ENCODE peak calls at places on chromosome 13, in five cellular contexts. Y, P, Q, D and Z are unnamed samples.

GRCh38 chr13:31896427-31896826 is 135.1 kb upstream of the FRY start:
- DNase-seq in Y (no peak), P (no peak), Q (peak), D (no peak), Z (no peak)

GRCh38 chr13:109743706-109744453 is 42.5 kb downstream of the IRS2 start:
- DNase-seq in P (no peak), Y (peak), D (no peak), Q (peak), Z (no peak)

GRCh38 chr13:36148436-36148835 is 17.3 kb upstream of the DCLK1 start:
- DNase-seq in D (no peak), Q (no peak), Y (no peak), P (no peak), Z (no peak)

GRCh38 chr13:105272660-105273631 is 1262.5 kb downstream of the EFNB2 start:
- DNase-seq in Y (no peak), P (no peak), Q (no peak), D (no peak), Z (no peak)

GRCh38 chr13:23915308-23915707 is 18.0 kb upstream of the C1QTNF9B start:
- DNase-seq in D (no peak), P (no peak), Q (no peak), Y (no peak), Z (no peak)

GRCh38 chr13:50888362-50888761 is 21.2 kb upstream of the RNASEH2B start:
- DNase-seq in Q (no peak), Y (no peak), D (no peak), P (no peak), Z (no peak)

GRCh38 chr13:104008075-104008474 is 941.9 kb upstream of the SLC10A2 start:
- DNase-seq in Y (no peak), D (no peak), P (no peak), Q (no peak), Z (no peak)

GRCh38 chr13:37648604-37649003 is 50.0 kb upstream of the POSTN start:
- DNase-seq in Q (peak), P (no peak), D (no peak), Y (no peak), Z (no peak)

GRCh38 chr13:106916329-106916728 is 348.4 kb upstream of the ARGLU1 start:
- DNase-seq in P (no peak), Q (peak), Y (no peak), D (no peak), Z (no peak)

GRCh38 chr13:114057131-114058050 is 75.0 kb downstream of the RASA3 start:
- DNase-seq in P (no peak), Y (no peak), Q (no peak), D (no peak), Z (no peak)
- H3K4me3 ChIP-seq in P (no peak), Y (no peak), Q (no peak), D (no peak), Z (no peak)

GRCh38 chr13:26985285-26985878 is 186.2 kb downstream of the USP12 start:
- DNase-seq in Y (peak), P (peak), Q (peak), D (peak), Z (peak)

GRCh38 chr13:26983533-26984315 is 187.9 kb downstream of the USP12 start:
- DNase-seq in P (no peak), D (no peak), Y (no peak), Q (no peak), Z (no peak)

GRCh38 chr13:26987614-26988013 is 184.0 kb downstream of the USP12 start:
- DNase-seq in D (peak), Y (no peak), Q (no peak), P (no peak), Z (no peak)

GRCh38 chr13:26988059-26988769 is 183.4 kb downstream of the USP12 start:
- DNase-seq in P (no peak), Q (no peak), D (peak), Y (no peak), Z (no peak)

DNA sequence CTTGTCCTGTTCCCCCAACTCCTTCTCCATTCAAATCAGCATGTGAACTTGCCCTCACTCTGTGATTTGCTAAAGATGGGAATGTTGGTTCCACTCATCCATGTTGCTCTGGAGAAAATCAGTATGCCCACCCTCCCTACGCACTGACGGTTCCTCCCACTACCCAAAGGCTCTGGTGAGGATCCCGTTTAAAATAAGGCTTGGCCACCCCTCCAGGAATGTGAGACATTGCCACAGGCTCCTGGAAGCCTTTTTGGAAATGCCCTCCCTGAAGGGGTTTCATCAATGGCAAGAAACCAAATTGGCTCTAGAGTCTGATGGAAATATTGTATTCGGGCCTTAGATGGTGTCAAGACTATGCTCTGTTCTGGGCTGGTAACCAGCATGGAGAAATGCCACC is 187.3 kb downstream of the USP12 start:
- DNase-seq in Q (no peak), P (no peak), Y (no peak), D (no peak), Z (no peak)
- H3K27ac ChIP-seq in Q (peak), P (no peak), Y (peak), D (no peak), Z (peak)

DNA sequence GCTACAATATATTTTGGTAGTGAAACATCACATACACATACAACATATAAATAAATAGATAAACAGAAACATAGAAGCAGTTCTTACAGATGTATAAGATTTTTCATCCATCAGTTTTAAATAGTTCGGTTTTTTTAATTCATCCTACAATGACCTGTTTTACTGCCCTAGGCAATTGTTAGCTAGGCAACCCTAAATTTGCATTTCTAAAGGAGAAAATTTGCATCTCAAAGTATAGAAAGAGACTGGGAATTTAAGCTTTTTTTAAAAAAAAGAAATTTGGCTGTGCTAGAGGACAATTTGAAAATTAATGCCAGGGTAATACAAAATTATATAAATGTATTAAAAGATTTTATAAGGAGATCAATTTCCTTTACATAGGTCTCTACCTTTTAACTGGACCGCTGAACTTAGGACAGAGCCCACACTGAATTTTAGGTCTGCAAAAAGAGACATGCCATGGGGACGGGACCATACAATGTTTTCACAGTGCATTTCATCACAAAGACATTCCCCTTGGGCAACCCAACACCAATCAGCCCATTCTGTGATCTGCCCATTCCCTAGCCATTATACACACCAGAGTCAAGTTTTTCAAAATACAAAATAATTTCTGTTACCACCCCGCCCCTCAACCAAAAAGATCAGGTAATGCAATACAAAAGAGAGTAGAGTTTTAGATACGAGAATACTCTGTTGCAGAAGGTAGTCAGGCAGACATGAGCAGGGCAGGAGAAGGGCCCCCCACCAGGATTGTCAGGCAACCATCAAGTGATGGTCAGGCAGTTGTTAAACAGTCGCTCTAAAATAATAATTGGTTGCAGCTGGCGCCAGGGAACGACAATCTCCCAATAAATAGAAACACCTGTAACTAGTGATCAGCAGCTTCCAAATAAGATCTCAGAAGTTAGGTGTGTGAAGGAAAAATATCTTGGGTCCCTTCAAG is 299.8 kb upstream of the SGCG start:
- DNase-seq in Q (no peak), Y (no peak), P (no peak), D (no peak), Z (no peak)
- H3K4me3 ChIP-seq in Q (no peak), Y (no peak), P (no peak), D (no peak), Z (no peak)

GRCh38 chr13:30866692-30867669 is 39.1 kb upstream of the MEDAG start:
- DNase-seq in Y (no peak), Q (no peak), D (no peak), P (no peak), Z (no peak)

GRCh38 chr13:30869491-30869890 is 36.6 kb upstream of the MEDAG start:
- DNase-seq in Q (peak), P (no peak), D (no peak), Y (no peak), Z (no peak)

GRCh38 chr13:30870916-30871712 is 35.0 kb upstream of the MEDAG start:
- DNase-seq in Q (no peak), P (no peak), D (no peak), Y (no peak), Z (no peak)

GRCh38 chr13:30870049-30870884 is 35.8 kb upstream of the MEDAG start:
- DNase-seq in D (peak), P (peak), Y (peak), Q (peak), Z (peak)

GRCh38 chr13:30868806-30869470 is 37.1 kb upstream of the MEDAG start:
- DNase-seq in Q (no peak), P (no peak), D (no peak), Y (no peak), Z (no peak)
- H3K27ac ChIP-seq in Q (no peak), P (peak), D (no peak), Y (peak), Z (no peak)

GRCh38 chr13:28531195-28531955 is 36.4 kb upstream of the FLT1 start:
- DNase-seq in Q (peak), D (peak), Y (peak), P (no peak), Z (peak)
- H3K4me3 ChIP-seq in Q (peak), D (no peak), Y (peak), P (peak), Z (peak)

GRCh38 chr13:43127103-43127817 is 103.9 kb downstream of the DNAJC15 start:
- DNase-seq in Q (peak), Y (no peak), P (no peak), D (no peak), Z (no peak)

GRCh38 chr13:43127827-43128226 is 104.4 kb downstream of the DNAJC15 start:
- DNase-seq in Y (no peak), Q (no peak), D (no peak), P (no peak), Z (no peak)

GRCh38 chr13:43129511-43130130 is 106.2 kb downstream of the DNAJC15 start:
- DNase-seq in P (no peak), Q (no peak), D (no peak), Y (no peak), Z (no peak)

GRCh38 chr13:43128504-43128929 is 105.1 kb downstream of the DNAJC15 start:
- DNase-seq in D (no peak), Q (peak), Y (no peak), P (no peak), Z (no peak)

GRCh38 chr13:43129021-43129420 is 105.6 kb downstream of the DNAJC15 start:
- DNase-seq in P (no peak), D (no peak), Q (no peak), Y (no peak), Z (no peak)
- H3K27ac ChIP-seq in P (no peak), D (no peak), Q (peak), Y (no peak), Z (no peak)

DNA sequence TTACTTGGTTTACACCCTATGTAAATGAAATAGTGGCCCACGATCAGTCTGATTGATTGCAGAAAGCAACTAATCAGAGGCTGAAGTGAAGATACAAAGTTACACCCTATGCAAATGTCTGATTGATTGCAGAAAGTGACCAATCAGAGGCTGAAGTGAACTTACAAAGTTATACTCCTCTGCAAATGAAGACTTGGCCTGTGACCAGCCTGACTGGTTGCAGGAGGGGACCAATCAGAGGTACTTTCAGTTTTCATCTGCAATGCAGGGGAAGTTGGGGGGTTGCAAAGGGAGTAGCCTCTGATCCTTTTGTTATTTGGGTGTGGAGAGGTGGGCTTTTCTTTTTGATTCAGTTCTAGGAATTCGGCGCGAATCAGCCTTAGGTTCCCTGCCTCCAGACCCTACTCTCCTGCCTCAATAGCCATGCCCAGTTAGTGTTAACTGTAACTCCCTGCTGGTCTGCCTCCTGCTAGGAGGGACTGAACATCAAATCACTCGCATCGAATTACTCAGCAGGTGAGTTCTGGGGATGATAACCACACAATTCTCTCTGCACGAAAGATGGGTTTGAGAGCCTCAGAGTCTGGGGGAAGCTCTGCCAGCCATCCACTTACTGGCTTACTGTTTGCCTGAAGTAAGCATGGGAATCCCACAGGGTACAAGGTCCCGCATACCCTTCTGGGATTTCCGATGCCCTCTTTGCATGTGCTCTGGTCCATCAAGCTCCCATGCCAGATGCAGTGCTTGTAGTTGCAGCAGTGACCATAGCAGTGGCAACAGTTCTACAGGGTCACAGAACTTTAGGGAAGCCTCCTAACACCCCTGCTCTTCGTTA is 7.5 kb downstream of the ARL11 start:
- DNase-seq in Y (no peak), P (no peak), D (no peak), Q (peak), Z (peak)
- H3K4me3 ChIP-seq in Y (no peak), P (peak), D (no peak), Q (no peak), Z (no peak)